ENCODE peak calls at places on chromosomes 1 and 21, in six cellular contexts. U is IMR-90, G is H9, C is neuronal stem cell, Q is H1, F is mesendoderm. E is an unnamed sample.
A peak's percentile ranks its signal among the peaks of the same experiment; 100 is the strongest.

GRCh38 chr1:23400324-23401110 is 24.0 kb downstream of the TCEA3 start:
- DNase-seq in G (no peak), Q (no peak), U (peak; percentile 45), C (no peak), F (no peak), E (no peak)

GRCh38 chr1:168172250-168172915 is 6.4 kb upstream of the TIPRL start:
- DNase-seq in Q (no peak), U (no peak), G (no peak), F (no peak), C (no peak), E (no peak)

GRCh38 chr1:42982641-42983040 is 24.0 kb upstream of the SLC2A1 start:
- DNase-seq in Q (no peak), C (no peak), G (no peak), F (no peak), U (no peak), E (no peak)

GRCh38 chr1:58857673-58858343 is 74.0 kb upstream of the JUN start:
- DNase-seq in C (no peak), U (no peak), F (no peak), G (no peak), Q (no peak), E (no peak)

GRCh38 chr21:42846221-42846620 is 33.1 kb downstream of the WDR4 start:
- DNase-seq in C (no peak), G (no peak), Q (no peak), U (no peak), F (no peak), E (no peak)

GRCh38 chr1:226100436-226101347 is 38.2 kb downstream of the H3-3A start:
- DNase-seq in U (peak; percentile 81), F (no peak), G (no peak), C (no peak), Q (no peak), E (no peak)

GRCh38 chr1:10796029-10796944 is at the start of gene CASZ1:
- DNase-seq in Q (peak; percentile 95), G (peak; percentile 89), U (peak; percentile 86), C (peak; percentile 93), F (peak; percentile 92), E (peak; percentile 56)

GRCh38 chr1:1345860-1346500 is 3.2 kb downstream of the DVL1 start:
- DNase-seq in U (no peak), G (no peak), F (no peak), C (no peak), Q (no peak), E (no peak)

GRCh38 chr1:199955235-199955634 is 72.3 kb upstream of the NR5A2 start:
- DNase-seq in U (no peak), F (no peak), C (no peak), G (no peak), Q (no peak), E (no peak)

GRCh38 chr21:36695671-36696389 is 3.1 kb upstream of the SIM2 start:
- DNase-seq in Q (peak; percentile 79), C (peak; percentile 49), G (peak; percentile 82), U (no peak), F (peak; percentile 75), E (no peak)

GRCh38 chr1:172742599-172743500 is 83.9 kb downstream of the FASLG start:
- DNase-seq in G (no peak), C (no peak), F (peak; percentile 34), Q (no peak), U (peak; percentile 51), E (peak; percentile 69)

GRCh38 chr21:28521932-28522826 is 470.5 kb downstream of the LTN1 start:
- DNase-seq in F (peak; percentile 66), C (no peak), Q (no peak), U (peak; percentile 79), G (peak; percentile 30), E (no peak)

GRCh38 chr1:20279507-20279906 is 11.2 kb upstream of the VWA5B1 start:
- DNase-seq in F (peak; percentile 73), Q (no peak), G (no peak), U (peak; percentile 60), C (no peak), E (no peak)

GRCh38 chr1:197546989-197547388 is 228.3 kb downstream of the DENND1B start:
- DNase-seq in Q (no peak), C (no peak), F (no peak), U (no peak), G (no peak), E (no peak)

GRCh38 chr1:197541411-197541810 is 233.9 kb downstream of the DENND1B start:
- DNase-seq in F (peak; percentile 19), C (peak; percentile 12), Q (no peak), G (no peak), U (no peak), E (no peak)

GRCh38 chr1:197544553-197544952 is 230.7 kb downstream of the DENND1B start:
- DNase-seq in C (no peak), G (no peak), Q (no peak), F (no peak), U (no peak), E (no peak)

DNA sequence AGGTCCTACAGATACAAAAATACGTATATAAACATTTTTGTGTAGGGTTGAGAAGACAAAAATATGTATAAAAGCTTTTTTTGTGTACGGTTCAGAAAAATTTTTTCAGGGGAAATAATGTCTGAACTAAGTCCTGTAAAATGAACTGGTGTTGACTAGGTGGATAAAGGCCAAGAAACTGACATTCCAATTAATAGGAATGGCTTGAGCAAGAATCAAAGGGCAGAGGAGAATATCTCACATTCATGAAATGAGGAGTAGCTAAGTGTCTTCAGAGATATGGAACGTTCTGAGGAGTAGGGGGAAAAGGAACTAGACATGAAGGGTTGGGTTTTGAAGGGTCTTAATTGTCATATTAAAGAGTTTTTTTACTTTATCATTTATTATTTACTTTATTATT is 231.2 kb downstream of the DENND1B start:
- DNase-seq in G (no peak), Q (no peak), U (no peak), C (no peak), F (no peak), E (no peak)
- H2BK5ac ChIP-seq in G (no peak overlapping the region), Q (no peak overlapping the region), U (no peak overlapping the region), C (no peak overlapping the region), F (no peak overlapping the region), E (no peak overlapping the region)

GRCh38 chr21:25607151-25607811 is at the start of gene MRPL39:
- DNase-seq in G (peak; percentile 91), F (peak; percentile 94), C (peak; percentile 83), U (peak; percentile 88), Q (peak; percentile 94), E (peak; percentile 89)
- H2BK5ac ChIP-seq in G (no peak within 1 kb of the TSS), F (no peak within 1 kb of the TSS), C (no peak within 1 kb of the TSS), U (peak within 1 kb of the TSS; percentile 64), Q (peak within 1 kb of the TSS; percentile 66), E (peak within 1 kb of the TSS; percentile 89)

GRCh38 chr1:85607126-85607912 is 26.8 kb downstream of the CCN1 start:
- DNase-seq in U (peak; percentile 100), F (peak; percentile 100), G (peak; percentile 97), C (peak; percentile 71), Q (peak; percentile 77), E (peak; percentile 90)
- H2BK5ac ChIP-seq in U (peak overlapping the region; percentile 99), F (peak overlapping the region; percentile 17), G (peak overlapping the region; percentile 3), C (peak overlapping the region; percentile 80), Q (peak overlapping the region; percentile 75), E (no peak overlapping the region)

GRCh38 chr1:183907106-183907505 is 102.2 kb downstream of the RGL1 start:
- DNase-seq in Q (no peak), U (peak; percentile 44), F (no peak), G (no peak), C (no peak), E (no peak)

GRCh38 chr1:183908095-183908494 is 103.2 kb downstream of the RGL1 start:
- DNase-seq in Q (no peak), F (peak; percentile 16), U (no peak), G (no peak), C (no peak), E (no peak)

GRCh38 chr1:183910780-183911179 is 105.9 kb downstream of the RGL1 start:
- DNase-seq in Q (no peak), U (no peak), F (no peak), C (no peak), G (no peak), E (no peak)

GRCh38 chr1:183911285-183911684 is 106.4 kb downstream of the RGL1 start:
- DNase-seq in F (no peak), U (no peak), C (no peak), Q (no peak), G (no peak), E (no peak)

GRCh38 chr1:183909672-183910071 is 104.8 kb downstream of the RGL1 start:
- DNase-seq in F (no peak), Q (no peak), U (no peak), C (no peak), G (no peak), E (no peak)
- H2BK5ac ChIP-seq in F (no peak overlapping the region), Q (no peak overlapping the region), U (no peak overlapping the region), C (no peak overlapping the region), G (no peak overlapping the region), E (no peak overlapping the region)